ENCODE peak calls at places on chromosomes 4 and X, in seven cellular contexts. W, T, J, G, R, Z and X are unnamed samples.

GRCh38 chr4:4325321-4325720 is 35.3 kb downstream of the ZBTB49 start:
- DNase-seq in Z (no peak), R (no peak), W (peak; percentile 19), J (no peak), T (no peak), G (no peak), X (no peak)

GRCh38 chr4:133776503-133776902 is 425.1 kb downstream of the PABPC4L start:
- DNase-seq in T (no peak), Z (no peak), W (no peak), R (no peak), G (no peak), J (no peak), X (no peak)

GRCh38 chrX:100649550-100650356 is 5.8 kb downstream of the SRPX2 start:
- DNase-seq in R (peak; percentile 87), J (no peak), G (peak; percentile 96), T (peak; percentile 48), Z (peak; percentile 90), W (peak; percentile 90), X (peak; percentile 68)

GRCh38 chr4:107930821-107931774 is at the start of gene CYP2U1:
- DNase-seq in T (peak; percentile 84), J (peak; percentile 91), G (peak; percentile 72), W (peak; percentile 68), R (no peak), Z (peak; percentile 67), X (peak; percentile 97)

GRCh38 chr4:148704291-148704690 is 262.1 kb upstream of the NR3C2 start:
- DNase-seq in G (no peak), W (no peak), T (no peak), R (no peak), J (no peak), Z (no peak), X (no peak)

GRCh38 chr4:6876440-6876839 is 33.2 kb upstream of the TBC1D14 start:
- DNase-seq in R (no peak), W (no peak), J (no peak), T (no peak), Z (peak; percentile 24), G (no peak), X (peak; percentile 17)

GRCh38 chr4:98572697-98573096 is 85.7 kb downstream of the TSPAN5 start:
- DNase-seq in R (peak; percentile 93), Z (no peak), J (no peak), T (no peak), G (peak; percentile 41), W (no peak), X (no peak)

GRCh38 chr4:107586321-107586720 is 133.7 kb downstream of the PAPSS1 start:
- DNase-seq in W (no peak), T (no peak), G (no peak), J (no peak), R (no peak), Z (no peak), X (no peak)

GRCh38 chr4:17367201-17367600 is 144.7 kb downstream of the QDPR start:
- DNase-seq in W (no peak), J (no peak), G (peak; percentile 6), R (no peak), T (no peak), Z (no peak), X (no peak)

GRCh38 chr4:151940926-151941617 is 180.3 kb upstream of the GATB start:
- DNase-seq in Z (no peak), R (no peak), W (no peak), G (no peak), T (no peak), J (no peak), X (no peak)

GRCh38 chr4:179843370-179843769 is 2399.8 kb upstream of the TENM3 start:
- DNase-seq in J (no peak), R (no peak), W (no peak), G (no peak), T (no peak), Z (no peak), X (no peak)

GRCh38 chrX:6170424-6170823 is 58.2 kb downstream of the NLGN4X start:
- DNase-seq in R (no peak), T (no peak), W (no peak), G (no peak), J (no peak), Z (no peak), X (no peak)

GRCh38 chr4:74474345-74475099 is 29.6 kb downstream of the AREG start:
- DNase-seq in W (no peak), T (no peak), Z (peak; percentile 77), R (no peak), J (no peak), G (no peak), X (peak; percentile 8)

GRCh38 chrX:12974797-12975669 is at the start of gene TMSB4X:
- DNase-seq in Z (peak; percentile 74), G (peak; percentile 88), T (peak; percentile 31), J (peak; percentile 89), W (no peak), R (peak; percentile 71), X (peak; percentile 80)

DNA sequence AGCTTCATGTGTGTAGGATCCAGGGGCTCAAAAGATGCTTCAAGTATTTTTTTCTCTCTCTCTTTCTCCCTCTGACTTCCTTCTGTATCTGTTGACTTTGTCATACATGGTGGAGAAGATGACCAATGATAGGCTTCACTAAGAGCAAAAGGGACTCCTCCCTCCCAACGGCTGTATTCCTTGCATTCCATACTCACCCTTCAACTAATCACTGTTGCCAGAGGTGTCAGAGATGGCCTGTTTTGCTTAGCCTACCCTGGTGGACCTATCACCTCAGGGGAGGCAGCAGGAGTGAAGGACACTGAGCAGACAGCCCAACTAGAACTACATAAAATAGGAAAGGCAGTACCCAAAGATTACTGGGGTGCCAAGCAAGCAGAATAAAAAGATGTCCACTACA is 62.2 kb upstream of the C1QTNF7 start:
- DNase-seq in T (no peak), J (no peak), W (no peak), G (no peak), R (no peak), Z (no peak), X (no peak)
- H2AFZ ChIP-seq in T (no peak overlapping the region), J (no peak overlapping the region), W (no peak overlapping the region), G (no peak overlapping the region), R (no peak overlapping the region), Z (no peak overlapping the region), X (no peak overlapping the region)

DNA sequence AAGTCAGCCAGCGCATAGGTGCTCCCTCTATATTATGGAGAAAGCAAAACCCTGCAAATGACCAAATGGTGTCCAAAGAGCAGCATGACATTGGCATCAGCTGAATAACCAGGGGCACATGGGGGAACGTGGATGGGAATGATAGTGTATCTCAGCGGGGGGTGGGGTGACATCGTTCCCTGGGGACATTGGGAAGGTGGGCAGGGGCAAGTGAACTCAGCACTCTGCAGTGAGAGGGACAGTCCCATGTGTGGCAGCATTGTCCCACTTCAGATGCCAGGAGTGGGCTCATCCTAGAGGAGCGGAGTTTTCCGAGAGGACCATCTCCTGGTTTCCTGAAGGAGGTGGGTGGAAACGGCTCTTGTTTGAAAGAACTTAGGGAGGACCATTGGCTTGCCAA is 64.8 kb downstream of the NELFA start:
- DNase-seq in J (no peak), R (no peak), G (no peak), W (no peak), T (no peak), Z (no peak), X (no peak)
- H3K36me3 ChIP-seq in J (peaks cover 46% of the 10 kb centered on the region), R (peaks cover 24% of the 10 kb centered on the region), G (peaks cover 19% of the 10 kb centered on the region), W (peaks cover 16% of the 10 kb centered on the region), T (peaks cover 23% of the 10 kb centered on the region), Z (peaks cover 18% of the 10 kb centered on the region), X (peaks cover 49% of the 10 kb centered on the region)

GRCh38 chrX:154734101-154734781 is 16.6 kb downstream of the GAB3 start:
- DNase-seq in R (no peak), W (no peak), T (peak; percentile 55), J (no peak), G (peak; percentile 83), Z (peak; percentile 91), X (no peak)
- H3K4me2 ChIP-seq in R (no peak overlapping the region), W (no peak overlapping the region), T (no peak overlapping the region), J (no peak overlapping the region), G (peak overlapping the region; percentile 71), Z (peak overlapping the region; percentile 51), X (peak overlapping the region; percentile 33)

GRCh38 chr4:32140636-32141035 is 1420.5 kb downstream of the PCDH7 start:
- DNase-seq in Z (peak; percentile 47), J (no peak), G (peak; percentile 47), R (peak; percentile 63), T (peak; percentile 80), W (no peak), X (no peak)
- H2AFZ ChIP-seq in Z (no peak overlapping the region), J (no peak overlapping the region), G (no peak overlapping the region), R (no peak overlapping the region), T (no peak overlapping the region), W (no peak overlapping the region), X (no peak overlapping the region)

GRCh38 chr4:52945499-52945898 is 83.4 kb downstream of the RASL11B start:
- DNase-seq in W (no peak), R (no peak), J (no peak), Z (no peak), T (no peak), G (no peak), X (no peak)

GRCh38 chr4:52941450-52941849 is 79.3 kb downstream of the RASL11B start:
- DNase-seq in T (no peak), G (no peak), W (no peak), Z (no peak), R (no peak), J (no peak), X (no peak)

GRCh38 chr4:52945982-52946381 is 83.9 kb downstream of the RASL11B start:
- DNase-seq in R (no peak), Z (no peak), G (no peak), W (no peak), J (no peak), T (no peak), X (no peak)

GRCh38 chr4:52943644-52944043 is 81.5 kb downstream of the RASL11B start:
- DNase-seq in W (no peak), Z (no peak), R (no peak), J (no peak), G (no peak), T (no peak), X (no peak)

GRCh38 chr4:52942936-52943335 is 80.8 kb downstream of the RASL11B start:
- DNase-seq in Z (no peak), R (no peak), T (peak; percentile 81), G (no peak), J (no peak), W (no peak), X (no peak)
- H3K36me3 ChIP-seq in Z (no peaks in the 10 kb centered on the region), R (no peaks in the 10 kb centered on the region), T (no peaks in the 10 kb centered on the region), G (no peaks in the 10 kb centered on the region), J (no peaks in the 10 kb centered on the region), W (no peaks in the 10 kb centered on the region), X (no peaks in the 10 kb centered on the region)

GRCh38 chr4:163344147-163345050 is 707 bp downstream of the NPY5R start:
- DNase-seq in G (no peak), W (no peak), J (no peak), Z (no peak), T (peak; percentile 19), R (no peak), X (peak; percentile 72)

DNA sequence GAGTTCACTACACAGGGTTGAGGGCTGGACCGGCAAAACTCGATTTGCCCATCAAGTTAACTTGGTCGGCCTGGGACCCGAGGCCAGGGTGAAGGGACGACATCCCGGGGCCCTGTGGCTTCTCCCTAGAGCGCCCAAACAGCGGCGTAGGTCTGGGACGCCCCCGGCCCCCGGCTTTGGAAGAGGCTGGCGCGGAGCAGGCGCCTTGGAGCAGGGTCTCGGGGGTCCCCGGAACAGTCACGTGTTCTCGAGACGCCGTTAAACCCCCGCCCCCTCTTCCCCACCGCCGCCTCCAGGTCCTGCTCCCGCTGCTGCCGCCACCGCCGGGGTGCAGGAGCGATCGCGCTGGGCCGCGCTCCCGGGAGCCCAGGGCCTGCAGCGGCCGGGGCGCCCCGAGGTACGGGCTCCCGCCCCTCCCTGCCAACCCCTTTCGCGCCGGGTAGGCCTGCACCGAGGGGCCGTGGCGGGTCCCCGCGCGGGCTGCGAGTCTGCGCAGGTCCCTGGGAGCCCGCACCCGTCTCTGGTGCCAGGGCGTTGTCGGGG is at the start of gene NPY5R:
- DNase-seq in W (no peak), R (no peak), J (no peak), Z (no peak), T (no peak), G (no peak), X (no peak)
- H3K4me2 ChIP-seq in W (no peak within 1 kb of the TSS), R (no peak within 1 kb of the TSS), J (no peak within 1 kb of the TSS), Z (no peak within 1 kb of the TSS), T (peak within 1 kb of the TSS; percentile 94), G (no peak within 1 kb of the TSS), X (no peak within 1 kb of the TSS)

GRCh38 chrX:42807393-42807792 is 29.4 kb upstream of the PPP1R2C start:
- DNase-seq in J (no peak), T (no peak), W (no peak), Z (no peak), G (no peak), R (no peak), X (no peak)
- H2AFZ ChIP-seq in J (no peak overlapping the region), T (no peak overlapping the region), W (no peak overlapping the region), Z (no peak overlapping the region), G (no peak overlapping the region), R (no peak overlapping the region), X (no peak overlapping the region)